ENCODE peak calls at places on chromosomes 11 and 22, in eight cellular contexts. M is DND-41; F is OCI-LY7; B is GM03348; X is activated CD4-positive, alpha-beta T cell treated with anti-CD3 and anti-CD28 coated beads, Interleukin-2, amount 10 ng/mL, durations not matched to agents 7 days and 5 days; P is progenitor cell of endocrine pancreas; C is naive thymus-derived CD8-positive, alpha-beta T cell; T is cardiac septum. Y is an unnamed sample.

GRCh38 chr11:10478574-10479550 is 23.8 kb downstream of the AMPD3 start:
- DNase-seq in M (no peak), F (no peak), B (no peak), X (no peak), P (no peak), C (no peak), T (no peak), Y (no peak)

GRCh38 chr11:86126862-86127261 is 58.0 kb upstream of the PICALM start:
- DNase-seq in M (no peak), F (no peak), B (no peak), X (no peak), P (no peak), C (no peak), T (no peak), Y (no peak)

GRCh38 chr22:50300620-50301257 is 6.7 kb downstream of the PLXNB2 start:
- DNase-seq in M (no peak), F (no peak), B (no peak), X (no peak), P (no peak), C (no peak), T (no peak), Y (no peak)

GRCh38 chr11:66291706-66292542 is at the start of gene TMEM151A:
- DNase-seq in M (no peak), F (no peak), B (peak; percentile 38), X (no peak), P (no peak), C (no peak), T (no peak), Y (no peak)

GRCh38 chr11:121661796-121662508 is 209.2 kb upstream of the SORL1-AS1 start:
- DNase-seq in M (no peak), F (no peak), B (peak; percentile 66), X (no peak), P (no peak), C (no peak), T (no peak), Y (no peak)

GRCh38 chr11:73140213-73141030 is 1.7 kb downstream of the FCHSD2 start:
- DNase-seq in M (peak; percentile 23), F (peak; percentile 39), B (peak; percentile 57), X (peak; percentile 23), P (no peak), C (peak; percentile 15), T (no peak), Y (no peak)

GRCh38 chr11:57424802-57425564 is 1.9 kb downstream of the SLC43A3 start:
- DNase-seq in M (peak; percentile 95), F (peak; percentile 55), B (peak; percentile 74), X (peak; percentile 79), P (no peak), C (peak; percentile 67), T (peak; percentile 89), Y (peak; percentile 99)

GRCh38 chr11:76380977-76381719 is at the start of the genes GVQW3 and THAP12:
- DNase-seq in M (peak; percentile 97), F (peak; percentile 98), B (peak; percentile 100), X (peak; percentile 96), P (peak; percentile 97), C (peak; percentile 99), T (peak; percentile 99), Y (peak; percentile 95)

GRCh38 chr22:46085831-46086576 is 64.3 kb upstream of the PPARA start:
- DNase-seq in M (no peak), F (no peak), B (peak; percentile 92), X (no peak), P (no peak), C (no peak), T (peak; percentile 81), Y (no peak)

Y was measured in AML-193.